ENCODE peak calls at places on chromosomes 7 and 10, in six cellular contexts. S is thoracic aorta, U is IMR-90, C is AG10803, K is pancreas, Q is astrocyte. E is an unnamed sample.

GRCh38 chr7:69412331-69413146 is 185.7 kb upstream of the AUTS2 start:
- DNase-seq in S (no peak), U (no peak), C (peak; percentile 80), K (no peak), Q (peak; percentile 83), E (peak; percentile 10)

GRCh38 chr7:67348171-67348570 is 351.5 kb downstream of the TYW1 start:
- DNase-seq in S (no peak), U (no peak), C (no peak), K (no peak), Q (no peak), E (no peak)

GRCh38 chr10:63115732-63116383 is 17.3 kb upstream of the NRBF2 start:
- DNase-seq in S (peak; percentile 69), U (peak; percentile 75), C (peak; percentile 95), K (peak; percentile 53), Q (peak; percentile 95), E (peak; percentile 92)

GRCh38 chr7:142496545-142496991 is 238.7 kb upstream of the PRSS58 start:
- DNase-seq in S (no peak), U (peak; percentile 54), C (peak; percentile 54), K (no peak), Q (no peak), E (peak; percentile 81)

GRCh38 chr10:88999629-89000028 is 9.0 kb downstream of the FAS start:
- DNase-seq in S (no peak), U (peak; percentile 26), C (peak; percentile 88), K (no peak), Q (no peak), E (no peak)

GRCh38 chr7:65438593-65438992 is 64.9 kb downstream of the ZNF92 start:
- DNase-seq in S (no peak), U (peak; percentile 88), C (peak; percentile 87), K (no peak), Q (peak; percentile 96), E (peak; percentile 92)

GRCh38 chr7:24251568-24251967 is 32.4 kb upstream of the NPY start:
- DNase-seq in S (no peak), U (no peak), C (no peak), K (no peak), Q (no peak), E (no peak)

GRCh38 chr10:75115137-75115536 is 3.7 kb downstream of the SAMD8 start:
- DNase-seq in S (no peak), U (peak; percentile 43), C (peak; percentile 53), K (no peak), Q (no peak), E (peak; percentile 89)

GRCh38 chr10:68212721-68213352 is 19.1 kb downstream of the ATOH7 start:
- DNase-seq in S (no peak), U (peak; percentile 67), C (peak; percentile 45), K (no peak), Q (peak; percentile 7), E (peak; percentile 73)

GRCh38 chr7:151903249-151904032 is 26.5 kb upstream of the PRKAG2 start:
- DNase-seq in S (no peak), U (no peak), C (no peak), K (no peak), Q (no peak), E (no peak)

GRCh38 chr7:119256001-119256400 is 1017.0 kb upstream of the KCND2 start:
- DNase-seq in S (no peak), U (no peak), C (no peak), K (no peak), Q (no peak), E (no peak)

GRCh38 chr10:92740762-92741161 is 51.0 kb downstream of the HHEX start:
- DNase-seq in S (no peak), U (peak; percentile 70), C (peak; percentile 12), K (no peak), Q (peak; percentile 22), E (peak; percentile 48)

GRCh38 chr7:148898845-148899474 is 14.9 kb upstream of the EZH2 start:
- DNase-seq in S (no peak), U (no peak), C (no peak), K (no peak), Q (no peak), E (no peak)

GRCh38 chr7:31102151-31102972 is 50.3 kb downstream of the ADCYAP1R1 start:
- DNase-seq in S (no peak), U (no peak), C (no peak), K (no peak), Q (no peak), E (no peak)

GRCh38 chr7:81173766-81174281 is 255.0 kb upstream of the SEMA3C start:
- DNase-seq in S (no peak), U (peak; percentile 87), C (peak; percentile 38), K (peak; percentile 30), Q (peak; percentile 99), E (peak; percentile 88)

GRCh38 chr10:111481271-111482073 is 404.6 kb downstream of the ADRA2A start:
- DNase-seq in S (no peak), U (no peak), C (peak; percentile 25), K (no peak), Q (peak; percentile 39), E (no peak)

GRCh38 chr10:72637398-72637857 is 11.5 kb upstream of the MICU1 start:
- DNase-seq in S (peak; percentile 15), U (peak; percentile 78), C (peak; percentile 80), K (no peak), Q (peak; percentile 77), E (peak; percentile 52)

GRCh38 chr7:84548366-84549085 is 353.9 kb upstream of the SEMA3A start:
- DNase-seq in S (no peak), U (peak; percentile 73), C (peak; percentile 93), K (no peak), Q (peak; percentile 98), E (peak; percentile 79)

GRCh38 chr10:45000764-45001381 is at the start of gene ZNF22:
- DNase-seq in S (no peak), U (peak; percentile 56), C (peak; percentile 69), K (peak; percentile 59), Q (peak; percentile 58), E (peak; percentile 74)

GRCh38 chr7:158772916-158773315 is 56.4 kb downstream of the ESYT2 start:
- DNase-seq in S (no peak), U (no peak), C (no peak), K (no peak), Q (no peak), E (peak; percentile 18)

GRCh38 chr7:151081170-151082101 is 827 bp upstream of the FASTK start:
- DNase-seq in S (no peak), U (no peak), C (no peak), K (peak; percentile 54), Q (no peak), E (peak; percentile 24)

GRCh38 chr10:88150338-88150737 is 286.9 kb downstream of the PTEN start:
- DNase-seq in S (no peak), U (peak; percentile 72), C (peak; percentile 75), K (no peak), Q (peak; percentile 79), E (peak; percentile 45)

GRCh38 chr10:121679916-121680315 is 81.7 kb upstream of the FGFR2 start:
- DNase-seq in S (no peak), U (no peak), C (no peak), K (no peak), Q (no peak), E (no peak)

GRCh38 chr10:122142652-122143237 is 128.4 kb upstream of the BTBD16 start:
- DNase-seq in S (no peak), U (no peak), C (no peak), K (peak; percentile 47), Q (no peak), E (no peak)

GRCh38 chr10:26805567-26806245 is 55.1 kb downstream of the ABI1 start:
- DNase-seq in S (no peak), U (peak; percentile 77), C (peak; percentile 35), K (no peak), Q (peak; percentile 57), E (peak; percentile 53)

GRCh38 chr7:142909921-142910521 is 23.5 kb downstream of the TRPV5 start:
- DNase-seq in S (no peak), U (no peak), C (no peak), K (no peak), Q (peak; percentile 17), E (no peak)

GRCh38 chr10:117603081-117603480 is 60.5 kb downstream of the EMX2 start:
- DNase-seq in S (no peak), U (no peak), C (no peak), K (no peak), Q (no peak), E (no peak)

DNA sequence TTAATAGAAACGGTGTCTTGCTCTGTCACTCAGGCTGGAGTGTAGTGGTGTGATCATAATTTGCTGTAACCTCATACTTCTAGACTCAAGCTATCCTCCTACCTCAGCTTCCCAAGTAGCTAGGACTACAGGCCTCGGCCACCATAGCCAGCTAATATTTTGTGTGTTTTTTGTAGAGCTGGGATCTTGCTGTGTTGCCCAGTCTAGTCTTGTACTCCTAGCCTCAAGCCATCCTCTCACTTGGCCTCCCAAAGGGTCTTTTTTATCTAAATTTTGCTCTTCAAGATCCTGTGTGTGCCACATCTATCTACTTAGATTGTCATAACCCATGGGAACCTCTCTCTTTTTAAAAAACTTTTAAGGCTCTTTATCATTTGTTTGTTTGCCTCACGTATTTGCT is 50.5 kb downstream of the ANKIB1 start:
- DNase-seq in S (no peak), U (no peak), C (no peak), K (no peak), Q (no peak), E (no peak)
- TF ChIP-seq CTCF in S (no peak), U (no peak), C (no peak), K (no peak), Q (no peak), E (no peak)

DNA sequence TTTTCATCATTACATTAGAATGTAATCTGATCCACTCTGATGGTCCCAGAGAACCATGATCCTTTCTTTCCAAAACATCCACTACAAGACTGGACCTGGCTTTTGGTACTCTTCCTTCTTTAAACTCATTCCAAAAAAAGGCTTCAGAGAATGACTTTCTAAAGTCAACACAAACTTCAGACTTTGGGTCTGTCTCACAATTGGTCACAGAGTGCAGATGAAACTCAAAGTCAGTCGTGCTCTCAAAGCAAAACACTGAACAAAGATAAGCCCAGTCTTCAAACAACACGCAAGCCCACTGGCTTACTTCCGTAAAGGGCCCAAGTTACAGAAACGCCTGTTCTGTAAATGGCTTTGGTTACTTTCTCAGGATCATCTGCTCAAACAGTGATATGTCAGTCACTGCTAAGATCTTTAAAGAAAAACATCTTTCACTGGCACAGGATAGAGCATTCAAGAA is 250.9 kb upstream of the MKLN1 start:
- DNase-seq in S (no peak), U (peak; percentile 70), C (peak; percentile 22), K (no peak), Q (peak; percentile 59), E (no peak)
- H3K4me3 ChIP-seq in S (no peak overlapping the region), U (no peak overlapping the region), C (no peak overlapping the region), K (no peak overlapping the region), Q (no peak overlapping the region), E (no peak overlapping the region)

GRCh38 chr10:103847909-103848468 is 7.4 kb downstream of the SH3PXD2A start:
- DNase-seq in S (no peak), U (no peak), C (no peak), K (no peak), Q (no peak), E (no peak)
- TF ChIP-seq CTCF in S (peak; percentile 20), U (peak; percentile 10), C (peak; percentile 42), K (no peak), Q (peak; percentile 20), E (peak; percentile 47)

DNA sequence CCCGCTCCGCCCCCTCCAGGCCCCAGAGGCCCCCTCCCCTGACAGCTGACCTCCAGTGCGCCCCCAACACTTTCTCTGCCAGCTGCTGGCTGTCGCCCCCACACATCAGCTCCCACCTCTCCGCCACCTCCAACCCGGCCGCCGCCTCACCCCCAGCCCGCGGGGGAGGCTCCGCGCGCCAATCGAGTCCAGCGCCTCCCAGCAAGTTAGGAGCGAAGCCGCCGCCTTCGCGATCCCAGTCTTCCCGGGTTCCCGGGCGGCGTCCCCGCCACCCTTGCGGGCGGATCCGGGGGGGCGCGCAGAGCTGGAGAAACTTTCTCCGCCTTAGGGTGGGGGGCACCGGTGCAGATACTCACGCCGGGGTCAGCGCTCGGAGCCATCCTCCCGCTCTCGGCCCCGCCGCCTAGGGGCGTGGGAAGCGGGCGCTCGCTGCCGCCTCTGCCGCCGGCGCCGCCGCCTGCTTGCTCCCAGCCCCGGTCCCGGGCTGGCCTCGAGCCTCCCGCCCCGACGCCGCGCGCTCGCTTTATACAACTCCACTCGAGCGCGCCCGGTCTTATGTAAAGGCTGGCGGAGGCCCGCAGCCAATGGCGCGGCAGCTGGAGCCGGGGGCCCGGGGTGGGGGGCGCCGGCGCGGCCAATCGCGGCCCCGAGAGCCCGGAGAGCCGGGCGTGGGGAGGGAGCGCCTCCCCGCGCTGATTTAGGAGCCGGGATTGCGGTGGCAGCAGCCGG is at the start of gene CRTAC1:
- DNase-seq in S (peak; percentile 6), U (no peak), C (peak; percentile 9), K (peak; percentile 48), Q (no peak), E (no peak)
- H3K4me3 ChIP-seq in S (peak within 1 kb of the TSS; percentile 71), U (no peak within 1 kb of the TSS), C (no peak within 1 kb of the TSS), K (peak within 1 kb of the TSS; percentile 4), Q (peak within 1 kb of the TSS; percentile 23), E (no peak within 1 kb of the TSS)